ENCODE peak calls at places on chromosomes 12 and 14, in five cellular contexts. One of them, this sample, is unnamed.

GRCh38 chr14:34297786-34298520 is 164.1 kb downstream of the SPTSSA start:
- DNase-seq in NCI-H2107: no peak
- DNase-seq in gastrocnemius medialis: no peak
- DNase-seq in hepatocyte: peak
- DNase-seq in AG20443: no peak
- DNase-seq in this sample: peak

GRCh38 chr12:13000616-13000934 is 510 bp upstream of the HEBP1 start:
- DNase-seq in NCI-H2107: no peak
- DNase-seq in gastrocnemius medialis: no peak
- DNase-seq in hepatocyte: no peak
- DNase-seq in AG20443: peak
- DNase-seq in this sample: no peak

GRCh38 chr14:104343690-104344640 is 205.6 kb downstream of the KIF26A start:
- DNase-seq in NCI-H2107: no peak
- DNase-seq in gastrocnemius medialis: no peak
- DNase-seq in hepatocyte: no peak
- DNase-seq in AG20443: no peak
- DNase-seq in this sample: no peak

GRCh38 chr12:93109794-93110203 is 180.7 kb upstream of the EEA1 start:
- DNase-seq in NCI-H2107: no peak
- DNase-seq in gastrocnemius medialis: no peak
- DNase-seq in hepatocyte: no peak
- DNase-seq in AG20443: no peak
- DNase-seq in this sample: no peak

GRCh38 chr12:123762715-123763052 is 583 bp downstream of the DNAH10 start:
- DNase-seq in NCI-H2107: no peak
- DNase-seq in gastrocnemius medialis: no peak
- DNase-seq in hepatocyte: no peak
- DNase-seq in AG20443: no peak
- DNase-seq in this sample: no peak

GRCh38 chr12:30969606-30970395 is 43.3 kb downstream of the TSPAN11 start:
- DNase-seq in NCI-H2107: no peak
- DNase-seq in gastrocnemius medialis: no peak
- DNase-seq in hepatocyte: no peak
- DNase-seq in AG20443: no peak
- DNase-seq in this sample: no peak

GRCh38 chr14:36658091-36659009 is 3.3 kb upstream of the PAX9 start:
- DNase-seq in NCI-H2107: no peak
- DNase-seq in gastrocnemius medialis: no peak
- DNase-seq in hepatocyte: peak
- DNase-seq in AG20443: no peak
- DNase-seq in this sample: no peak

GRCh38 chr12:29733060-29733459 is 50.7 kb downstream of the TMTC1 start:
- DNase-seq in NCI-H2107: no peak
- DNase-seq in gastrocnemius medialis: no peak
- DNase-seq in hepatocyte: no peak
- DNase-seq in AG20443: no peak
- DNase-seq in this sample: no peak

GRCh38 chr14:61178226-61179060 is 102.7 kb downstream of the TMEM30B start:
- DNase-seq in NCI-H2107: no peak
- DNase-seq in gastrocnemius medialis: peak
- DNase-seq in hepatocyte: peak
- DNase-seq in AG20443: peak
- DNase-seq in this sample: no peak

GRCh38 chr12:133204264-133204603 is 22.9 kb downstream of the ZNF268 start:
- DNase-seq in NCI-H2107: no peak
- DNase-seq in gastrocnemius medialis: no peak
- DNase-seq in hepatocyte: no peak
- DNase-seq in AG20443: no peak
- DNase-seq in this sample: no peak

GRCh38 chr12:115000038-115000437 is 316.1 kb upstream of the TBX3 start:
- DNase-seq in NCI-H2107: no peak
- DNase-seq in gastrocnemius medialis: no peak
- DNase-seq in hepatocyte: peak
- DNase-seq in AG20443: peak
- DNase-seq in this sample: no peak

GRCh38 chr12:47079894-47080724 is at the start of gene AMIGO2:
- DNase-seq in NCI-H2107: no peak
- DNase-seq in gastrocnemius medialis: peak
- DNase-seq in hepatocyte: peak
- DNase-seq in AG20443: peak
- DNase-seq in this sample: no peak

GRCh38 chr14:89767861-89768268 is 186.7 kb downstream of the EFCAB11 start:
- DNase-seq in NCI-H2107: peak
- DNase-seq in gastrocnemius medialis: no peak
- DNase-seq in hepatocyte: peak
- DNase-seq in AG20443: peak
- DNase-seq in this sample: no peak

GRCh38 chr14:54312166-54312801 is 84.5 kb upstream of the CDKN3 start:
- DNase-seq in NCI-H2107: no peak
- DNase-seq in gastrocnemius medialis: no peak
- DNase-seq in hepatocyte: peak
- DNase-seq in AG20443: peak
- DNase-seq in this sample: no peak

GRCh38 chr12:12909228-12909994 is 18.0 kb downstream of the GPRC5A start:
- DNase-seq in NCI-H2107: no peak
- DNase-seq in gastrocnemius medialis: no peak
- DNase-seq in hepatocyte: no peak
- DNase-seq in AG20443: no peak
- DNase-seq in this sample: no peak

GRCh38 chr14:79378020-79378419 is 833.3 kb downstream of the DIO2 start:
- DNase-seq in NCI-H2107: no peak
- DNase-seq in gastrocnemius medialis: no peak
- DNase-seq in hepatocyte: no peak
- DNase-seq in AG20443: no peak
- DNase-seq in this sample: no peak

GRCh38 chr12:26701604-26702215 is 131.3 kb downstream of the ITPR2 start:
- DNase-seq in NCI-H2107: no peak
- DNase-seq in gastrocnemius medialis: no peak
- DNase-seq in hepatocyte: peak
- DNase-seq in AG20443: peak
- DNase-seq in this sample: no peak

GRCh38 chr14:79090781-79091180 is 920.6 kb downstream of the NRXN3 start:
- DNase-seq in NCI-H2107: no peak
- DNase-seq in gastrocnemius medialis: no peak
- DNase-seq in hepatocyte: no peak
- DNase-seq in AG20443: peak
- DNase-seq in this sample: no peak

GRCh38 chr12:77324763-77325468 is 259.5 kb upstream of the E2F7 start:
- DNase-seq in NCI-H2107: peak
- DNase-seq in gastrocnemius medialis: no peak
- DNase-seq in hepatocyte: peak
- DNase-seq in AG20443: peak
- DNase-seq in this sample: peak

GRCh38 chr12:26938660-26939185 is 453 bp downstream of the FGFR1OP2 start:
- DNase-seq in NCI-H2107: peak
- DNase-seq in gastrocnemius medialis: no peak
- DNase-seq in hepatocyte: no peak
- DNase-seq in AG20443: peak
- DNase-seq in this sample: peak

GRCh38 chr12:71865757-71866536 is 26.4 kb downstream of the TBC1D15 start:
- DNase-seq in NCI-H2107: no peak
- DNase-seq in gastrocnemius medialis: no peak
- DNase-seq in hepatocyte: no peak
- DNase-seq in AG20443: no peak
- DNase-seq in this sample: no peak

GRCh38 chr12:55929306-55929791 is 1.6 kb upstream of the DGKA start:
- DNase-seq in NCI-H2107: no peak
- DNase-seq in gastrocnemius medialis: peak
- DNase-seq in hepatocyte: no peak
- DNase-seq in AG20443: no peak
- DNase-seq in this sample: no peak

GRCh38 chr12:87784350-87784749 is 244.9 kb downstream of the C12orf50 start:
- DNase-seq in NCI-H2107: no peak
- DNase-seq in gastrocnemius medialis: no peak
- DNase-seq in hepatocyte: no peak
- DNase-seq in AG20443: no peak
- DNase-seq in this sample: peak

GRCh38 chr14:64147126-64147790 is 146.9 kb downstream of the ESR2 start:
- DNase-seq in NCI-H2107: no peak
- DNase-seq in gastrocnemius medialis: no peak
- DNase-seq in hepatocyte: no peak
- DNase-seq in AG20443: no peak
- DNase-seq in this sample: no peak

GRCh38 chr14:70641548-70642312 is at the start of gene TTC9:
- DNase-seq in NCI-H2107: no peak
- DNase-seq in gastrocnemius medialis: peak
- DNase-seq in hepatocyte: peak
- DNase-seq in AG20443: peak
- DNase-seq in this sample: peak

GRCh38 chr12:104792570-104792969 is 165.5 kb downstream of the SLC41A2 start:
- DNase-seq in NCI-H2107: no peak
- DNase-seq in gastrocnemius medialis: peak
- DNase-seq in hepatocyte: peak
- DNase-seq in AG20443: peak
- DNase-seq in this sample: no peak

GRCh38 chr14:70073924-70074566 is 114.7 kb downstream of the SLC8A3 start:
- DNase-seq in NCI-H2107: peak
- DNase-seq in gastrocnemius medialis: peak
- DNase-seq in hepatocyte: peak
- DNase-seq in AG20443: peak
- DNase-seq in this sample: peak

GRCh38 chr12:6285063-6285477 is 25.4 kb upstream of the PLEKHG6 start:
- DNase-seq in NCI-H2107: peak
- DNase-seq in gastrocnemius medialis: peak
- DNase-seq in hepatocyte: peak
- DNase-seq in AG20443: peak
- DNase-seq in this sample: peak

GRCh38 chr14:99651953-99652746 is 7.2 kb downstream of the HHIPL1 start:
- DNase-seq in NCI-H2107: no peak
- DNase-seq in gastrocnemius medialis: no peak
- DNase-seq in hepatocyte: no peak
- DNase-seq in AG20443: no peak
- DNase-seq in this sample: no peak

GRCh38 chr12:2691001-2691339 is 103.8 kb upstream of the FKBP4 start:
- DNase-seq in NCI-H2107: no peak
- DNase-seq in gastrocnemius medialis: no peak
- DNase-seq in hepatocyte: peak
- DNase-seq in AG20443: no peak
- DNase-seq in this sample: no peak

GRCh38 chr12:40106202-40106533 is 287 bp upstream of the SLC2A13 start:
- DNase-seq in NCI-H2107: no peak
- DNase-seq in gastrocnemius medialis: no peak
- DNase-seq in hepatocyte: no peak
- DNase-seq in AG20443: no peak
- DNase-seq in this sample: no peak

GRCh38 chr14:94330432-94330831 is 7.3 kb upstream of the SERPINA6 start:
- DNase-seq in NCI-H2107: no peak
- DNase-seq in gastrocnemius medialis: no peak
- DNase-seq in hepatocyte: no peak
- DNase-seq in AG20443: no peak
- DNase-seq in this sample: no peak

This sample was measured in NCI-H2227 treated with DMSO at 0.1 percent for 48 hours.